ENCODE peak calls at places on chromosomes 3 and 15, in four cellular contexts. R, V, J and W are unnamed samples.

GRCh38 chr3:63960048-63960711 is 48.0 kb upstream of the SCAANT1 start:
- DNase-seq in R (peak), J (peak), V (peak), W (peak)

GRCh38 chr3:46624976-46625490 is 12.7 kb downstream of the FAM240A start:
- DNase-seq in R (no peak), J (no peak), V (no peak), W (no peak)

GRCh38 chr15:63405683-63406456 is 24.2 kb upstream of the CA12 start:
- DNase-seq in J (no peak), R (no peak), V (no peak), W (no peak)

GRCh38 chr15:65663521-65663920 is 41.8 kb downstream of the SLC24A1 start:
- DNase-seq in R (no peak), J (no peak), V (no peak), W (no peak)

GRCh38 chr3:123818324-123818920 is 65.7 kb downstream of the MYLK start:
- DNase-seq in V (no peak), J (no peak), R (no peak), W (peak)

GRCh38 chr15:39666671-39667070 is 85.8 kb downstream of the THBS1 start:
- DNase-seq in R (peak), V (no peak), J (no peak), W (peak)

GRCh38 chr3:130896101-130896500 is 2.2 kb downstream of the ATP2C1 start:
- DNase-seq in R (no peak), V (no peak), J (no peak), W (no peak)

GRCh38 chr3:26353052-26353451 is 269.5 kb upstream of the LRRC3B start:
- DNase-seq in R (no peak), V (no peak), J (no peak), W (peak)

GRCh38 chr15:65338366-65338765 is 33.9 kb downstream of the RNU5B-1 start:
- DNase-seq in J (no peak), R (no peak), V (no peak), W (no peak)

GRCh38 chr15:84775867-84776449 is 27.6 kb downstream of the ZNF592 start:
- DNase-seq in J (no peak), R (no peak), V (no peak), W (no peak)